ENCODE peak calls at places on chromosome 5, in four cellular contexts. L is body of pancreas, D is mammary epithelial cell, O is sigmoid colon. Z is an unnamed sample.

GRCh38 chr5:56616454-56617160 is 198.7 kb upstream of the MAP3K1 start:
- DNase-seq in L (no peak), D (no peak), O (no peak), Z (no peak)

GRCh38 chr5:176844706-176845391 is 34.5 kb downstream of the UNC5A start:
- DNase-seq in L (no peak), D (peak; percentile 9), O (no peak), Z (no peak)

GRCh38 chr5:107743357-107744000 is 72.7 kb upstream of the EFNA5 start:
- DNase-seq in L (no peak), D (peak; percentile 71), O (no peak), Z (no peak)

GRCh38 chr5:40391642-40392041 is 288.1 kb upstream of the PTGER4 start:
- DNase-seq in L (no peak), D (no peak), O (no peak), Z (no peak)

GRCh38 chr5:60260658-60261057 is 367.1 kb upstream of the PDE4D start:
- DNase-seq in L (no peak), D (no peak), O (no peak), Z (no peak)

GRCh38 chr5:32443145-32443540 is 1.4 kb downstream of the ZFR start:
- DNase-seq in L (no peak), D (peak; percentile 32), O (no peak), Z (no peak)

GRCh38 chr5:174503461-174504265 is 220.7 kb upstream of the MSX2 start:
- DNase-seq in L (peak; percentile 32), D (peak; percentile 84), O (no peak), Z (no peak)

GRCh38 chr5:8601831-8602354 is 732.9 kb downstream of the MTRR start:
- DNase-seq in L (no peak), D (no peak), O (no peak), Z (no peak)

GRCh38 chr5:75611324-75612210 is at the start of gene ANKDD1B:
- DNase-seq in L (peak; percentile 57), D (peak; percentile 39), O (peak; percentile 70), Z (peak; percentile 60)

GRCh38 chr5:133287500-133287899 is 235.7 kb downstream of the HSPA4 start:
- DNase-seq in L (peak; percentile 57), D (no peak), O (no peak), Z (peak; percentile 66)

GRCh38 chr5:107340631-107341030 is 330.1 kb downstream of the EFNA5 start:
- DNase-seq in L (no peak), D (peak; percentile 91), O (no peak), Z (no peak)

GRCh38 chr5:134541736-134542376 is 16.4 kb downstream of the JADE2 start:
- DNase-seq in L (peak; percentile 71), D (no peak), O (no peak), Z (peak; percentile 49)

GRCh38 chr5:160802567-160802966 is 49.4 kb downstream of the ATP10B start:
- DNase-seq in L (no peak), D (no peak), O (no peak), Z (no peak)

GRCh38 chr5:172683696-172684464 is 42.8 kb downstream of the NEURL1B start:
- DNase-seq in L (no peak), D (no peak), O (no peak), Z (no peak)

GRCh38 chr5:34475249-34475966 is 180.7 kb upstream of the RAI14 start:
- DNase-seq in L (no peak), D (no peak), O (no peak), Z (no peak)

GRCh38 chr5:96794757-96795156 is 13.0 kb downstream of the ERAP1 start:
- DNase-seq in L (no peak), D (no peak), O (no peak), Z (no peak)

GRCh38 chr5:154189256-154189818 is 1.2 kb upstream of the GALNT10 start:
- DNase-seq in L (no peak), D (no peak), O (peak; percentile 75), Z (peak; percentile 57)

GRCh38 chr5:12615141-12615820 is 711.0 kb upstream of the CTNND2 start:
- DNase-seq in L (no peak), D (no peak), O (no peak), Z (no peak)

GRCh38 chr5:34580983-34581382 is 75.1 kb upstream of the RAI14 start:
- DNase-seq in L (no peak), D (no peak), O (no peak), Z (no peak)

GRCh38 chr5:122680623-122681350 is 94.1 kb upstream of the SNX2 start:
- DNase-seq in L (no peak), D (no peak), O (no peak), Z (no peak)

GRCh38 chr5:1734271-1734907 is 65.2 kb downstream of the MRPL36 start:
- DNase-seq in L (no peak), D (no peak), O (no peak), Z (no peak)

GRCh38 chr5:82594097-82594496 is 315.9 kb upstream of the RPS23 start:
- DNase-seq in L (no peak), D (peak; percentile 52), O (no peak), Z (no peak)

GRCh38 chr5:63961598-63962161 is 565 bp downstream of the HTR1A start:
- DNase-seq in L (no peak), D (no peak), O (no peak), Z (no peak)

GRCh38 chr5:136047858-136048257 is 19.1 kb downstream of the TGFBI start:
- DNase-seq in L (no peak), D (no peak), O (peak; percentile 78), Z (peak; percentile 35)

GRCh38 chr5:58462154-58462553 is 2.3 kb upstream of the PLK2 start:
- DNase-seq in L (peak; percentile 10), D (peak; percentile 82), O (no peak), Z (no peak)

GRCh38 chr5:88886252-88886651 is 3.3 kb upstream of the MEF2C start:
- DNase-seq in L (no peak), D (no peak), O (no peak), Z (no peak)

GRCh38 chr5:40260351-40260750 is 419.4 kb upstream of the PTGER4 start:
- DNase-seq in L (peak; percentile 63), D (no peak), O (no peak), Z (peak; percentile 40)

GRCh38 chr5:149621415-149622098 is 40.3 kb downstream of the ARHGEF37 start:
- DNase-seq in L (no peak), D (no peak), O (no peak), Z (no peak)
- H3K36me3 ChIP-seq in L (peaks cover 4% of the 10 kb centered on the region), D (no peaks in the 10 kb centered on the region), O (peaks cover 64% of the 10 kb centered on the region), Z (peaks cover 2% of the 10 kb centered on the region)

GRCh38 chr5:138935466-138935865 is 60.3 kb upstream of the LRRTM2 start:
- DNase-seq in L (no peak), D (no peak), O (no peak), Z (no peak)
- H3K36me3 ChIP-seq in L (no peaks in the 10 kb centered on the region), D (peaks cover 17% of the 10 kb centered on the region), O (peaks cover 46% of the 10 kb centered on the region), Z (peaks cover 48% of the 10 kb centered on the region)

GRCh38 chr5:14401639-14402038 is 180.0 kb upstream of the OTULINL start:
- DNase-seq in L (no peak), D (no peak), O (no peak), Z (no peak)
- H3K36me3 ChIP-seq in L (no peaks in the 10 kb centered on the region), D (peaks cover 16% of the 10 kb centered on the region), O (peaks cover 17% of the 10 kb centered on the region), Z (peaks cover 58% of the 10 kb centered on the region)

DNA sequence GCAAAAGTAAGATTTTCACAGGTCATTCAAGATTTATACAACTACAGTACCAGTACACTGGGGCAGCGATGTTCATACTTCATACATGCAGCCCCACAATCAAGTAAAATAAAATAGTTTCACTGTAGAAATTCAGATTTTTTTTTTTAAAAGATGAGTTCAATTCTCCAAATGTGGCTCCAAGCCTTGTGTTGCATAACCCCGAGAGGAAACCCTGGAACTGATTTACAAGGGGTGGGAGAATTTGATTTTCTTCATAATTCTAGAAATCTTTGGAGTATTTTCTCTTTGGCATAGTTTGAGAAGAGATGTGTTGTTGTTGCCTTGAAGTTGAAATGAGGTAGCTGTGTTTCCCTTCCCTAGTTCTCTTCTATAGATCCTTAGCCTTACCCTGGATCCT is 3.0 kb downstream of the RHOBTB3 start:
- DNase-seq in L (no peak), D (no peak), O (no peak), Z (no peak)
- H3K36me3 ChIP-seq in L (no peaks in the 10 kb centered on the region), D (no peaks in the 10 kb centered on the region), O (no peaks in the 10 kb centered on the region), Z (peaks cover 33% of the 10 kb centered on the region)

GRCh38 chr5:100856462-100856861 is 46.6 kb downstream of the ST8SIA4 start:
- DNase-seq in L (no peak), D (no peak), O (no peak), Z (no peak)
- H3K36me3 ChIP-seq in L (no peaks in the 10 kb centered on the region), D (no peaks in the 10 kb centered on the region), O (no peaks in the 10 kb centered on the region), Z (no peaks in the 10 kb centered on the region)

GRCh38 chr5:140362311-140362710 is 2.3 kb downstream of the SLC4A9 start:
- DNase-seq in L (no peak), D (no peak), O (no peak), Z (no peak)
- H3K36me3 ChIP-seq in L (no peaks in the 10 kb centered on the region), D (no peaks in the 10 kb centered on the region), O (no peaks in the 10 kb centered on the region), Z (no peaks in the 10 kb centered on the region)

Z was measured in psoas muscle.